ENCODE peak calls at places on chromosome 11, in six cellular contexts. Y is stimulated activated CD4-positive, alpha-beta T cell treated with anti-CD3 and anti-CD28 coated beads, Interleukin-4, amount 100 ng/mL, for 1 hour; W is right cardiac atrium; C is posterior vena cava; M is anterior cingulate cortex; U is NCI-H2107. L is an unnamed sample.

GRCh38 chr11:107275632-107276031 is 182.0 kb downstream of the CWF19L2 start:
- DNase-seq in Y (no peak), W (no peak), C (no peak), M (no peak), U (no peak), L (no peak)

GRCh38 chr11:24872912-24873311 is 376.1 kb downstream of the LUZP2 start:
- DNase-seq in Y (no peak), W (no peak), C (no peak), M (no peak), U (no peak), L (no peak)

GRCh38 chr11:109864161-109864661 is 229.0 kb upstream of the ZC3H12C start:
- DNase-seq in Y (no peak), W (no peak), C (no peak), M (no peak), U (no peak), L (no peak)

GRCh38 chr11:76189682-76190081 is 16.6 kb downstream of the WNT11 start:
- DNase-seq in Y (no peak), W (no peak), C (no peak), M (no peak), U (no peak), L (no peak)

GRCh38 chr11:2691991-2692841 is 7.6 kb downstream of the KCNQ1OT1 start:
- DNase-seq in Y (no peak), W (no peak), C (peak), M (no peak), U (peak), L (no peak)

GRCh38 chr11:69801513-69802335 is 17.5 kb downstream of the FGF3 start:
- DNase-seq in Y (peak), W (peak), C (no peak), M (no peak), U (no peak), L (no peak)

GRCh38 chr11:46353706-46354105 is 6.4 kb downstream of the DGKZ start:
- DNase-seq in Y (peak), W (no peak), C (no peak), M (peak), U (no peak), L (no peak)

GRCh38 chr11:48384670-48385069 is 18.4 kb upstream of the OR4C5 start:
- DNase-seq in Y (no peak), W (no peak), C (no peak), M (no peak), U (no peak), L (no peak)

GRCh38 chr11:69534166-69534530 is 52.7 kb downstream of the LINC01488 start:
- DNase-seq in Y (no peak), W (no peak), C (peak), M (no peak), U (no peak), L (no peak)

L was measured in left ventricle myocardium superior.